ENCODE peak calls at places on chromosomes 11 and 22, in six cellular contexts. One of them, this sample, is unnamed.

GRCh38 chr11:69489031-69489745 is 7.7 kb downstream of the LINC01488 start:
- DNase-seq in activated CD4-positive, alpha-beta T cell treated with anti-CD3 and anti-CD28 coated beads, Interleukin-2, amount 10 ng/mL, durations not matched to agents 7 days and 5 days: no peak
- DNase-seq in effector memory CD8-positive, alpha-beta T cell: no peak
- DNase-seq in cardiac muscle cell: peak
- DNase-seq in sigmoid colon: no peak
- DNase-seq in activated CD8-positive, alpha-beta T cell treated with anti-CD3 and anti-CD28 coated beads for 36 hours: no peak
- DNase-seq in this sample: no peak

GRCh38 chr22:38657248-38657909 is 941 bp downstream of the CBY1 start:
- DNase-seq in activated CD4-positive, alpha-beta T cell treated with anti-CD3 and anti-CD28 coated beads, Interleukin-2, amount 10 ng/mL, durations not matched to agents 7 days and 5 days: peak
- DNase-seq in effector memory CD8-positive, alpha-beta T cell: peak
- DNase-seq in sigmoid colon: no peak
- DNase-seq in activated CD8-positive, alpha-beta T cell treated with anti-CD3 and anti-CD28 coated beads for 36 hours: peak
- DNase-seq in cardiac muscle cell: peak
- DNase-seq in this sample: peak

GRCh38 chr22:44003776-44004460 is 20.2 kb upstream of the PARVB start:
- DNase-seq in activated CD8-positive, alpha-beta T cell treated with anti-CD3 and anti-CD28 coated beads for 36 hours: no peak
- DNase-seq in cardiac muscle cell: peak
- DNase-seq in sigmoid colon: no peak
- DNase-seq in effector memory CD8-positive, alpha-beta T cell: no peak
- DNase-seq in activated CD4-positive, alpha-beta T cell treated with anti-CD3 and anti-CD28 coated beads, Interleukin-2, amount 10 ng/mL, durations not matched to agents 7 days and 5 days: no peak
- DNase-seq in this sample: no peak

GRCh38 chr11:85809881-85810280 is 1.1 kb downstream of the SYTL2 start:
- DNase-seq in effector memory CD8-positive, alpha-beta T cell: peak
- DNase-seq in activated CD4-positive, alpha-beta T cell treated with anti-CD3 and anti-CD28 coated beads, Interleukin-2, amount 10 ng/mL, durations not matched to agents 7 days and 5 days: peak
- DNase-seq in cardiac muscle cell: peak
- DNase-seq in activated CD8-positive, alpha-beta T cell treated with anti-CD3 and anti-CD28 coated beads for 36 hours: peak
- DNase-seq in sigmoid colon: no peak
- DNase-seq in this sample: peak

GRCh38 chr11:107591446-107592236 is 694 bp downstream of the ELMOD1 start:
- DNase-seq in cardiac muscle cell: peak
- DNase-seq in sigmoid colon: no peak
- DNase-seq in activated CD4-positive, alpha-beta T cell treated with anti-CD3 and anti-CD28 coated beads, Interleukin-2, amount 10 ng/mL, durations not matched to agents 7 days and 5 days: peak
- DNase-seq in effector memory CD8-positive, alpha-beta T cell: peak
- DNase-seq in activated CD8-positive, alpha-beta T cell treated with anti-CD3 and anti-CD28 coated beads for 36 hours: peak
- DNase-seq in this sample: peak

GRCh38 chr11:128663824-128664223 is 30.0 kb upstream of the FLI1 start:
- DNase-seq in cardiac muscle cell: no peak
- DNase-seq in activated CD8-positive, alpha-beta T cell treated with anti-CD3 and anti-CD28 coated beads for 36 hours: no peak
- DNase-seq in effector memory CD8-positive, alpha-beta T cell: no peak
- DNase-seq in sigmoid colon: no peak
- DNase-seq in activated CD4-positive, alpha-beta T cell treated with anti-CD3 and anti-CD28 coated beads, Interleukin-2, amount 10 ng/mL, durations not matched to agents 7 days and 5 days: no peak
- DNase-seq in this sample: no peak

GRCh38 chr11:8693555-8693954 is 11.0 kb downstream of the RPL27A start:
- DNase-seq in activated CD8-positive, alpha-beta T cell treated with anti-CD3 and anti-CD28 coated beads for 36 hours: no peak
- DNase-seq in activated CD4-positive, alpha-beta T cell treated with anti-CD3 and anti-CD28 coated beads, Interleukin-2, amount 10 ng/mL, durations not matched to agents 7 days and 5 days: no peak
- DNase-seq in cardiac muscle cell: no peak
- DNase-seq in sigmoid colon: peak
- DNase-seq in effector memory CD8-positive, alpha-beta T cell: no peak
- DNase-seq in this sample: peak

GRCh38 chr11:61700221-61700620 is 20.0 kb downstream of the DAGLA start:
- DNase-seq in activated CD4-positive, alpha-beta T cell treated with anti-CD3 and anti-CD28 coated beads, Interleukin-2, amount 10 ng/mL, durations not matched to agents 7 days and 5 days: no peak
- DNase-seq in activated CD8-positive, alpha-beta T cell treated with anti-CD3 and anti-CD28 coated beads for 36 hours: no peak
- DNase-seq in cardiac muscle cell: peak
- DNase-seq in sigmoid colon: no peak
- DNase-seq in effector memory CD8-positive, alpha-beta T cell: no peak
- DNase-seq in this sample: no peak